ENCODE peak calls at places on chromosomes 1 and 21, in eight cellular contexts. N is GM12865; G is Peyer's patch; L is hepatocyte; Z is uterus; C is CD8-positive, alpha-beta memory T cell; I is heart left ventricle; X is tibial artery. S is an unnamed sample.

GRCh38 chr1:229479660-229480399 is 28.3 kb downstream of the NUP133 start:
- DNase-seq in N (peak; percentile 87), G (peak; percentile 65), L (no peak), Z (no peak), C (no peak), I (no peak), X (no peak), S (no peak)

GRCh38 chr1:206902702-206903101 is 5.5 kb downstream of the IL24 start:
- DNase-seq in N (no peak), G (no peak), L (no peak), Z (no peak), C (no peak), I (no peak), X (no peak), S (no peak)

GRCh38 chr1:66331641-66332523 is 202.1 kb upstream of the SGIP1 start:
- DNase-seq in N (peak; percentile 65), G (peak; percentile 65), L (peak; percentile 64), Z (peak; percentile 59), C (peak; percentile 37), I (peak; percentile 77), X (peak; percentile 61), S (peak; percentile 40)

GRCh38 chr1:166122873-166123466 is 43.8 kb downstream of the FAM78B start:
- DNase-seq in N (no peak), G (no peak), L (no peak), Z (no peak), C (no peak), I (no peak), X (no peak), S (no peak)

GRCh38 chr1:33326690-33327300 is 5.9 kb upstream of the A3GALT2 start:
- DNase-seq in N (no peak), G (no peak), L (no peak), Z (peak; percentile 42), C (no peak), I (no peak), X (no peak), S (no peak)

GRCh38 chr1:31111290-31111951 is 45.9 kb upstream of the PUM1 start:
- DNase-seq in N (no peak), G (no peak), L (peak; percentile 67), Z (no peak), C (no peak), I (peak; percentile 43), X (peak; percentile 29), S (peak; percentile 36)

GRCh38 chr1:72170246-72170645 is 112.1 kb downstream of the NEGR1 start:
- DNase-seq in N (no peak), G (no peak), L (no peak), Z (no peak), C (no peak), I (no peak), X (no peak), S (no peak)

GRCh38 chr1:185376840-185377635 is 60.0 kb upstream of the IVNS1ABP start:
- DNase-seq in N (peak; percentile 32), G (no peak), L (no peak), Z (no peak), C (no peak), I (no peak), X (no peak), S (no peak)

GRCh38 chr1:113984710-113985109 is 5.4 kb downstream of the OLFML3 start:
- DNase-seq in N (no peak), G (no peak), L (no peak), Z (no peak), C (no peak), I (peak; percentile 42), X (no peak), S (no peak)

GRCh38 chr1:67897270-67897949 is 64.1 kb upstream of the GNG12 start:
- DNase-seq in N (no peak), G (no peak), L (no peak), Z (no peak), C (no peak), I (no peak), X (no peak), S (no peak)

GRCh38 chr1:170461762-170462384 is 70.1 kb upstream of the GORAB start:
- DNase-seq in N (peak; percentile 35), G (no peak), L (no peak), Z (no peak), C (no peak), I (no peak), X (no peak), S (no peak)

GRCh38 chr1:15192916-15193550 is 39.5 kb downstream of the TMEM51 start:
- DNase-seq in N (no peak), G (no peak), L (no peak), Z (no peak), C (no peak), I (no peak), X (no peak), S (no peak)

GRCh38 chr21:40618216-40618615 is 228.7 kb downstream of the DSCAM start:
- DNase-seq in N (no peak), G (no peak), L (no peak), Z (no peak), C (no peak), I (no peak), X (no peak), S (no peak)

GRCh38 chr1:14915356-14916054 is 238.0 kb upstream of the TMEM51 start:
- DNase-seq in N (peak; percentile 58), G (no peak), L (peak; percentile 66), Z (peak; percentile 49), C (no peak), I (peak; percentile 44), X (peak; percentile 50), S (no peak)

GRCh38 chr1:41918450-41919043 is at the start of gene HIVEP3:
- DNase-seq in N (no peak), G (no peak), L (no peak), Z (no peak), C (no peak), I (no peak), X (no peak), S (no peak)

GRCh38 chr21:36784942-36785341 is 86.0 kb downstream of the SIM2 start:
- DNase-seq in N (no peak), G (no peak), L (no peak), Z (no peak), C (no peak), I (peak; percentile 79), X (no peak), S (no peak)

GRCh38 chr21:36785615-36786014 is 86.7 kb downstream of the SIM2 start:
- DNase-seq in N (no peak), G (no peak), L (no peak), Z (no peak), C (no peak), I (no peak), X (no peak), S (no peak)

GRCh38 chr21:36790616-36791015 is 91.7 kb downstream of the SIM2 start:
- DNase-seq in N (no peak), G (no peak), L (no peak), Z (no peak), C (no peak), I (no peak), X (no peak), S (no peak)

GRCh38 chr21:36791150-36791549 is 92.2 kb downstream of the SIM2 start:
- DNase-seq in N (no peak), G (no peak), L (no peak), Z (no peak), C (no peak), I (no peak), X (no peak), S (no peak)

DNA sequence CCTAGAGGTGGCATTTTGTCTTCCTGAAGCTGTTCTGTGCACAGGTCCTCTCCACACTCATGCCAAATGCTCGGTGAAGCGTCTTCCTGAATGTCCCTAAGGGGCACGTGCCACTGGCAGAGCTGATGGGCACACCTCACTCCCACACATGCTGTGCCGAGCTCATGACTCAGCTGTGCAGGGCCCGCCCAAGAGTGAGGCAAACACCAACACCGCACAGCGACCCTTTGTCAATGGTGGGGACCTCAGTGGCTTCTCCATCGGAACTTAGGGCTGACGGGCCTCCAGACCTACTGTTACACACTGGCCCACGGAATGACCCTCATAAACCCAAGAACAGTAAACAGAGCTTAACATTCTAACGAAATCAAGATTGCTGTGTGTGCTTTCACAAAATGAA is 89.2 kb downstream of the SIM2 start:
- DNase-seq in N (no peak), G (no peak), L (peak; percentile 72), Z (no peak), C (no peak), I (no peak), X (no peak), S (no peak)
- H3K4me3 ChIP-seq in N (no peak overlapping the region), G (peak overlapping the region; percentile 12), L (no peak overlapping the region), Z (no peak overlapping the region), C (no peak overlapping the region), I (no peak overlapping the region), X (no peak overlapping the region), S (no peak overlapping the region)

DNA sequence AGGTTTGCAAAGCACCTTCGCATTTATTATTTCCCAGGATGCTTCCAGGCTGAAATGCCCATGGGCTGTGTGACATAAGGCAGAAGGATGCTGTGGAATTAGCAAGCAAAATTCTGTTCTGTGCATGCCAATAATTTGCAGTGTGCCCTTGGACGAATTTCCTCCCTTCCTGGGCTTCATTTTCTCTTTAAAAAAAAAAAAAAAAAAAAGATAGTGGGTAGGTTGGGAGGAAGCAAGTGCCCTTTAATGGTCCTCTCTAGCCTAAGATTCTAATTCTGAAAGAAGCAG is 2.5 kb upstream of the ID3 start:
- DNase-seq in N (no peak), G (no peak), L (no peak), Z (no peak), C (no peak), I (no peak), X (no peak), S (no peak)
- H3K4me3 ChIP-seq in N (no peak overlapping the region), G (no peak overlapping the region), L (no peak overlapping the region), Z (no peak overlapping the region), C (no peak overlapping the region), I (peak overlapping the region; percentile 80), X (peak overlapping the region; percentile 96), S (peak overlapping the region; percentile 29)

DNA sequence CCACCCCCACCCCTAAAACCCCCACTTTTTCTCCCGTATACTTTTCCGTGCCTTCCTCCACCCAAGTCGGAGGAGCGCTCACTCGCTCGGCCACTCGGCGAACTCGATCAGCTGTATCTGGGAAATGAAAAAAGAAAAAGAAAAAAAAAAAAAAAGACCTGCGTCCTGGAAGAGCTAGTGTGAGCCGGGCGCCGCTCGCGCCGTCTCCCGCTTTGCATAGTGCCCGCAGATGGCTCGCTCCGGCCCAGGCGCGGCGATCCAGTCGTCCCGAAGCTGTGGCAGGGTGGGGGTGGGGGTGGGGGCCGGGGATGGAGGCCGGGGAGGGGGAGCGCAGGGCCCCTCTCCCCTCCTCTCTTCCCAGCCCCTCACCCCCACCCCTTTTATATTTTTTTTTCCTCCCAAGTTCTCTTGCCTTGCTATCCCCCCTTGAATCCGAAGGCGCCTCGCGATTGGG is 324 bp upstream of the PROX1 start:
- DNase-seq in N (peak; percentile 30), G (no peak), L (peak; percentile 76), Z (no peak), C (no peak), I (no peak), X (no peak), S (no peak)
- H3K4me3 ChIP-seq in N (peak overlapping the region; percentile 48), G (peak overlapping the region; percentile 76), L (peak overlapping the region; percentile 11), Z (peak overlapping the region; percentile 56), C (no peak overlapping the region), I (peak overlapping the region; percentile 73), X (peak overlapping the region; percentile 77), S (peak overlapping the region; percentile 65)

DNA sequence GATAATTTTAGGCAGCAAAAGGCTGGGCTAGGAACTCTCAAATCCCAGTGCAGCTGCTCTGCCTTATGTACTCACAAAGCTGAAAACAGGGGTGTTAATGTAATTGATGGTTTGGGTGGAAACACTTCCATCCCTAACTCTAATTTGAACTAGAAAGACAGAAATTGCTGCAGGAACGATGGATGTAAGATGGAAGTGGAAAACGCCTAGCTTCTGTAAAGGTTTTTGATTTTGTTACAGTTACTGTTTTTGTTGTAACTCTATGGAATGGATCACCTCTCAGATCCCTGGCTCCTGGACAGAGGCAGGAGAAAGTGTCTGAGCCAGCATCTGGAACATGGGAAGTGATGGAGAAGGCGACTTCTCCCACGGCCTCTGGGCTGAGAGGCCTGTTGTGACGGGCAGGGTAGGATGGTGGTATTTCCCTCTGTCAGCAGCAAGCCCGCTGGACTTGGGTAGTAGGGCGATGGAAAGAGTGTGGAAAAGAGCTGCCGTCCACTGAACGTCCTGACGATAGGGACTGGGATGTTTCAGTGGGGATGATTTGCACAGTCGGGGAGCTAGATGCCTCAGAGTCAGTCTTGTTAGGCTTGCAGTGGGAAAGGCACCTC is 1.6 kb downstream of the TRAF5 start:
- DNase-seq in N (no peak), G (no peak), L (no peak), Z (no peak), C (no peak), I (no peak), X (no peak), S (no peak)
- H3K4me3 ChIP-seq in N (peak overlapping the region; percentile 68), G (peak overlapping the region; percentile 94), L (no peak overlapping the region), Z (peak overlapping the region; percentile 51), C (peak overlapping the region; percentile 79), I (peak overlapping the region; percentile 87), X (peak overlapping the region; percentile 82), S (peak overlapping the region; percentile 84)

S was measured in tibial nerve.